ENCODE peak calls at places on chromosome 5, in eight cellular contexts. One of them, this sample, is unnamed.

GRCh38 chr5:9361835-9362234 is 184.0 kb downstream of the SEMA5A start:
- DNase-seq in iris pigment epithelial cell: peak; percentile 76
- DNase-seq in SK-MEL-5: peak; percentile 94
- DNase-seq in Right ventricle myocardium superior: no peak
- DNase-seq in AG08396: peak; percentile 27
- DNase-seq in GDM1: peak; percentile 12
- DNase-seq in mesendoderm: peak; percentile 90
- DNase-seq in B cell: no peak
- DNase-seq in this sample: peak; percentile 84

GRCh38 chr5:78537821-78538220 is 110.8 kb downstream of the LHFPL2 start:
- DNase-seq in iris pigment epithelial cell: peak; percentile 65
- DNase-seq in SK-MEL-5: peak; percentile 68
- DNase-seq in Right ventricle myocardium superior: no peak
- DNase-seq in AG08396: peak; percentile 44
- DNase-seq in GDM1: no peak
- DNase-seq in mesendoderm: peak; percentile 71
- DNase-seq in B cell: peak; percentile 54
- DNase-seq in this sample: peak; percentile 56

GRCh38 chr5:100517301-100517974 is 17.7 kb upstream of the FAM174A start:
- DNase-seq in iris pigment epithelial cell: no peak
- DNase-seq in SK-MEL-5: no peak
- DNase-seq in Right ventricle myocardium superior: no peak
- DNase-seq in AG08396: no peak
- DNase-seq in GDM1: no peak
- DNase-seq in mesendoderm: peak; percentile 15
- DNase-seq in B cell: no peak
- DNase-seq in this sample: no peak

GRCh38 chr5:172245823-172246222 is 37.7 kb downstream of the UBTD2 start:
- DNase-seq in iris pigment epithelial cell: no peak
- DNase-seq in SK-MEL-5: no peak
- DNase-seq in Right ventricle myocardium superior: no peak
- DNase-seq in AG08396: no peak
- DNase-seq in GDM1: no peak
- DNase-seq in mesendoderm: no peak
- DNase-seq in B cell: no peak
- DNase-seq in this sample: peak; percentile 11

GRCh38 chr5:140563554-140563953 is 844 bp downstream of the APBB3 start:
- DNase-seq in iris pigment epithelial cell: no peak
- DNase-seq in SK-MEL-5: no peak
- DNase-seq in Right ventricle myocardium superior: no peak
- DNase-seq in AG08396: no peak
- DNase-seq in GDM1: no peak
- DNase-seq in mesendoderm: no peak
- DNase-seq in B cell: no peak
- DNase-seq in this sample: no peak

GRCh38 chr5:50886657-50887056 is 220.2 kb downstream of the PARP8 start:
- DNase-seq in iris pigment epithelial cell: no peak
- DNase-seq in SK-MEL-5: no peak
- DNase-seq in Right ventricle myocardium superior: no peak
- DNase-seq in AG08396: no peak
- DNase-seq in GDM1: no peak
- DNase-seq in mesendoderm: peak; percentile 46
- DNase-seq in B cell: no peak
- DNase-seq in this sample: no peak

GRCh38 chr5:125286266-125286665 is 539.8 kb upstream of the ZNF608 start:
- DNase-seq in iris pigment epithelial cell: no peak
- DNase-seq in SK-MEL-5: no peak
- DNase-seq in Right ventricle myocardium superior: no peak
- DNase-seq in AG08396: no peak
- DNase-seq in GDM1: no peak
- DNase-seq in mesendoderm: no peak
- DNase-seq in B cell: no peak
- DNase-seq in this sample: no peak

GRCh38 chr5:53161876-53162275 is 52.3 kb upstream of the MOCS2 start:
- DNase-seq in iris pigment epithelial cell: peak; percentile 67
- DNase-seq in SK-MEL-5: no peak
- DNase-seq in Right ventricle myocardium superior: no peak
- DNase-seq in AG08396: peak; percentile 13
- DNase-seq in GDM1: no peak
- DNase-seq in mesendoderm: peak; percentile 1
- DNase-seq in B cell: no peak
- DNase-seq in this sample: peak; percentile 35

GRCh38 chr5:93461751-93462150 is 119.3 kb downstream of the NR2F1-AS1 start:
- DNase-seq in iris pigment epithelial cell: peak; percentile 34
- DNase-seq in SK-MEL-5: no peak
- DNase-seq in Right ventricle myocardium superior: no peak
- DNase-seq in AG08396: peak; percentile 10
- DNase-seq in GDM1: no peak
- DNase-seq in mesendoderm: no peak
- DNase-seq in B cell: no peak
- DNase-seq in this sample: peak; percentile 83

GRCh38 chr5:7420506-7421280 is 24.8 kb downstream of the ADCY2 start:
- DNase-seq in iris pigment epithelial cell: no peak
- DNase-seq in SK-MEL-5: no peak
- DNase-seq in Right ventricle myocardium superior: no peak
- DNase-seq in AG08396: no peak
- DNase-seq in GDM1: no peak
- DNase-seq in mesendoderm: peak; percentile 77
- DNase-seq in B cell: no peak
- DNase-seq in this sample: no peak

GRCh38 chr5:134132372-134133212 is 18.1 kb downstream of the TCF7 start:
- DNase-seq in iris pigment epithelial cell: no peak
- DNase-seq in SK-MEL-5: no peak
- DNase-seq in Right ventricle myocardium superior: peak; percentile 20
- DNase-seq in AG08396: no peak
- DNase-seq in GDM1: no peak
- DNase-seq in mesendoderm: peak; percentile 49
- DNase-seq in B cell: peak; percentile 80
- DNase-seq in this sample: no peak

GRCh38 chr5:427415-428087 is 15.4 kb upstream of the EXOC3 start:
- DNase-seq in iris pigment epithelial cell: no peak
- DNase-seq in SK-MEL-5: no peak
- DNase-seq in Right ventricle myocardium superior: no peak
- DNase-seq in AG08396: no peak
- DNase-seq in GDM1: no peak
- DNase-seq in mesendoderm: no peak
- DNase-seq in B cell: no peak
- DNase-seq in this sample: no peak

GRCh38 chr5:62600560-62601252 is 22.1 kb downstream of the LRRC70 start:
- DNase-seq in iris pigment epithelial cell: no peak
- DNase-seq in SK-MEL-5: no peak
- DNase-seq in Right ventricle myocardium superior: no peak
- DNase-seq in AG08396: no peak
- DNase-seq in GDM1: no peak
- DNase-seq in mesendoderm: no peak
- DNase-seq in B cell: no peak
- DNase-seq in this sample: no peak

GRCh38 chr5:58281189-58281588 is 178.7 kb downstream of the PLK2 start:
- DNase-seq in iris pigment epithelial cell: no peak
- DNase-seq in SK-MEL-5: no peak
- DNase-seq in Right ventricle myocardium superior: no peak
- DNase-seq in AG08396: no peak
- DNase-seq in GDM1: no peak
- DNase-seq in mesendoderm: no peak
- DNase-seq in B cell: no peak
- DNase-seq in this sample: no peak

GRCh38 chr5:98786178-98786853 is 12.9 kb downstream of the RGMB start:
- DNase-seq in iris pigment epithelial cell: peak; percentile 48
- DNase-seq in SK-MEL-5: no peak
- DNase-seq in Right ventricle myocardium superior: no peak
- DNase-seq in AG08396: no peak
- DNase-seq in GDM1: no peak
- DNase-seq in mesendoderm: no peak
- DNase-seq in B cell: no peak
- DNase-seq in this sample: peak; percentile 62